ENCODE peak calls at places on chromosomes 2 and 18, in ten cellular contexts. H is fibroblast of mammary gland, N is kidney epithelial cell, Y is psoas muscle, A is astrocyte of the spinal cord, Q is mammary epithelial cell, U is tibial artery, W is upper lobe of right lung, D is HCT116, R is NB4. F is an unnamed sample.

GRCh38 chr2:190835303-190835930 is 45.2 kb upstream of the GLS start:
- DNase-seq in N (peak), A (peak), D (no peak), R (no peak), Q (peak), U (peak), W (no peak), H (peak), Y (peak), F (peak)

GRCh38 chr2:66748939-66749338 is 314.0 kb downstream of the MEIS1 start:
- DNase-seq in D (no peak), N (no peak), R (peak), Y (no peak), U (no peak), H (no peak), A (no peak), Q (no peak), W (no peak), F (no peak)

GRCh38 chr2:72821983-72822382 is 3.9 kb downstream of the EXOC6B start:
- DNase-seq in R (no peak), Y (no peak), Q (no peak), H (no peak), U (no peak), N (no peak), D (no peak), A (no peak), W (no peak), F (no peak)

GRCh38 chr18:24663026-24663425 is 202.6 kb downstream of the HRH4 start:
- DNase-seq in R (no peak), Y (no peak), N (no peak), W (no peak), A (no peak), H (no peak), U (no peak), D (no peak), Q (no peak), F (no peak)

GRCh38 chr18:67568166-67568565 is 51.6 kb upstream of the DSEL start:
- DNase-seq in A (no peak), W (no peak), U (no peak), D (no peak), N (no peak), Y (no peak), H (peak), Q (peak), R (no peak), F (no peak)

GRCh38 chr2:173157894-173158293 is 82.2 kb downstream of the MAP3K20 start:
- DNase-seq in R (no peak), Q (no peak), N (no peak), H (no peak), W (no peak), A (no peak), D (no peak), Y (no peak), U (no peak), F (no peak)

GRCh38 chr2:197236159-197236558 is 74.4 kb downstream of the ANKRD44 start:
- DNase-seq in A (no peak), Q (no peak), D (no peak), N (no peak), Y (no peak), W (no peak), R (no peak), U (no peak), H (no peak), F (no peak)

GRCh38 chr2:216015722-216016464 is 2.5 kb upstream of the MREG start:
- DNase-seq in Y (no peak), H (no peak), R (peak), Q (no peak), U (no peak), N (no peak), D (no peak), A (no peak), W (no peak), F (no peak)

GRCh38 chr2:100427627-100428258 is 10.3 kb upstream of the CHST10 start:
- DNase-seq in U (no peak), Y (peak), A (peak), N (no peak), R (peak), Q (peak), H (peak), W (peak), D (peak), F (no peak)

GRCh38 chr18:7872569-7872968 is 305.5 kb downstream of the PTPRM start:
- DNase-seq in W (no peak), D (peak), N (no peak), H (peak), Y (no peak), U (no peak), R (no peak), Q (peak), A (peak), F (no peak)

GRCh38 chr18:21740474-21740723 is 193 bp upstream of the MIB1 start:
- DNase-seq in Y (no peak), R (peak), N (no peak), D (no peak), U (peak), A (no peak), H (peak), W (peak), Q (no peak), F (no peak)

GRCh38 chr2:8520791-8521344 is 161.0 kb upstream of the ID2 start:
- DNase-seq in H (peak), Y (no peak), A (no peak), D (no peak), N (no peak), Q (no peak), U (no peak), R (peak), W (no peak), F (no peak)

GRCh38 chr2:128489580-128490273 is 171.1 kb upstream of the HS6ST1 start:
- DNase-seq in H (no peak), U (no peak), N (no peak), W (peak), R (peak), Q (no peak), D (no peak), Y (no peak), A (no peak), F (no peak)
- H3K4me3 ChIP-seq in H (no peak), U (no peak), N (no peak), W (no peak), R (peak), Q (no peak), D (no peak), Y (no peak), A (no peak), F (no peak)

DNA sequence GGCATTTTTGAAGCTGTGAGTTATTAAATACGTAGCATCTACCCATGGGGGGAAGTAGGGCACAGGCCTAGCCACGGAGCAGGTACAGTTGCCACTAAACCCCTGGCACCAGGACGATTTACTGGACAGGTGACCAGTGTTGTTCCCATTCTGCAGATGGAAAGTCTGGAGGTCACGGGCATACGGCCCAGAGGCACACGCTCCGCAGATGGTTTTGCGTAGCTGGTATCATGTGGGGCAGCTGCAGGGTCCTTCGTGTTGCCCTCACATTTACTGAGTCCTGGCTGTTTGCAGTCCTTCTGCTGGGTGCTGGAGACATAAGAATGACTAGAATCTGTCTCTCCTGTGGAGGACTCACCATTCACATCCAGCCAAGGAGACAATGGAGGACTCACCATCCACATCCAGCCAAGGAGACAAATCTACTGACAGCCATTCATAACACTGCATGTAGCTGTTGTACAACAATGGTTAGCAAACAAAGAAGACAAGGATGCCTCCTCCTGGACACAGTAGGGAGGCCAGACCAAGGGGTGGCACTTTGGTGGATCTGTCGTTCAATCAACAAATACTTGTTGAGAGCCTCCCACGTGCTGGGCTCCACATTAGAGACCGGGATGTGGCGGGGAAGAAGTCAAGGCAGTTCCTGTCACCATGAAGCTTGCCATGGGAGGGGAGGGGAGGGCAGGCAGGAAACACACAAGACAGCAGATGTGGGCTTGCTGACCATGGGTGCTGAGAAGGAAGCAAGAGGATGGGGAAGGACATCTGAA is 24.9 kb downstream of the TWIST2 start:
- DNase-seq in W (no peak), N (no peak), U (no peak), D (no peak), A (no peak), Q (no peak), Y (no peak), R (no peak), H (no peak), F (no peak)
- TF ChIP-seq CTCF in W (no peak), N (no peak), U (no peak), D (no peak), A (no peak), Q (no peak), Y (no peak), R (no peak), H (no peak), F (no peak)

GRCh38 chr18:55508637-55509036 is 79.4 kb downstream of the TCF4 start:
- DNase-seq in N (no peak), D (no peak), A (no peak), Y (no peak), U (no peak), H (no peak), W (no peak), R (no peak), Q (no peak), F (no peak)

GRCh38 chr18:55511277-55511676 is 76.7 kb downstream of the TCF4 start:
- DNase-seq in N (no peak), R (no peak), Y (no peak), H (no peak), W (no peak), D (no peak), U (no peak), Q (no peak), A (no peak), F (no peak)

GRCh38 chr18:55513199-55513598 is 74.8 kb downstream of the TCF4 start:
- DNase-seq in U (no peak), N (no peak), W (no peak), H (peak), Y (no peak), A (no peak), R (no peak), Q (no peak), D (no peak), F (no peak)

GRCh38 chr18:55509631-55510372 is 78.2 kb downstream of the TCF4 start:
- DNase-seq in U (no peak), D (no peak), N (peak), W (no peak), A (peak), H (peak), R (no peak), Q (peak), Y (no peak), F (peak)

GRCh38 chr18:55510809-55511208 is 77.2 kb downstream of the TCF4 start:
- DNase-seq in A (peak), W (no peak), N (no peak), Y (no peak), U (peak), H (peak), Q (no peak), D (no peak), R (no peak), F (peak)
- H3K4me3 ChIP-seq in A (no peak), W (peak), N (no peak), Y (peak), U (no peak), H (no peak), Q (no peak), D (no peak), R (no peak), F (no peak)

DNA sequence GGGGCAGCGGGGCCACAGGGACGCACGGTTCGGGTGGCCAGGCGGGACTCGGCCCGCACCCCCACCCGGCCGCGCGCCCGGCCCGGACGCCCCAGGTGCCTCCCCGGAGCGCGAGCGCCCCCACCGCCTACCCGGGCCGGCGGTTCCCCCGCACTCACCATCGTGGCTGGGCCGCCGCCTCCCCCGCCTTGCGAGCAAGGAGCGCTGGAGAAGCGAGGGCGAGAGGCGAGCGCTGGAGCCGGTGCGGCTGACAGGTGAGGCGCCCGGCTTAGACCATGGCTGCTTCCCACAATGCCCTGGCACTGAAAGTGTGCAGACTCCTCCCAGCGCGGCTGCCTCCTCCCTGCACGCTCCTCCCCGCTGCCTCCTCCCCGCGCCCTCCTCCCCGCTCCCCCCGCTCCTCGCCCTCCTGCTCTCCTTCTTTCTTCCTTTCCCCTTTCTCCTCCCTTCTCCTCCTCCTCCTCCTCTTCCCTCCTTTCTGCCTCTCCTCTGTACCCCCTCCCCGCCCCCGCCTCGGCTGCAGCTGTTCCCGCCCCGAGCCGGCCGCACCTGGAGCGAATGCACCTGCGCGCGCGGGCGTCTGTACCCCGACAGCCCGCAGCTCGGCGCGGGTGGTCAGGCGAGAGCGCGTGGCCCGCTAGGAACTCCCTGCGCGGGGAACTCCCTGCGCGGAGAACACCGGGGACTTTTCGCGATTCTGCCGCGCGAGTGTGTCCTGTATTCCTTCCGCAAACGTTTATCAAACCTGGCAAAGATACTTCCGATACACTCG is at the start of gene AP1S3:
- DNase-seq in Q (peak), N (no peak), R (peak), W (peak), U (peak), D (peak), Y (peak), H (peak), A (peak), F (no peak)
- TF ChIP-seq CTCF in Q (no peak), N (no peak), R (no peak), W (no peak), U (no peak), D (peak), Y (no peak), H (no peak), A (peak), F (no peak)

DNA sequence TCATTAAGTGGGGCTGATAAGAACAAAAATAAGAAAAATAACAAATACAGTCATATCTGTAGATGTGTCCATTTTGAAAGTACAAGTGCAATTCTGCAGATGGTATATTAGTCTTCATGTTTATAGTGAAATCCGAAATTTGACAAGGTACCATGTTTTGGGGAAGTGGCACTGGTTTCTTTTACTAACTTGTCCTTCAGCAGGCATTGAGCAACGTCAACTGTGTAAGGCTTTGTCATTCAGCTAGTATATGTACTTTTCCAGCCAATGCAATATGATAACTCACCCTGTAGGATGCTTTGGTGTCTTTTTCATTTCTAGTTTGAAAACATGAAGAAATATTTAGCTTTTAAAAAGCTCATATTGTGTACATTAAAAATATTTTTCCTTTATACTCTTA is 139.9 kb downstream of the MCFD2 start:
- DNase-seq in A (no peak), D (no peak), W (no peak), R (peak), H (peak), N (no peak), Q (no peak), U (no peak), Y (no peak), F (no peak)
- H3K4me3 ChIP-seq in A (no peak), D (no peak), W (no peak), R (no peak), H (no peak), N (no peak), Q (no peak), U (no peak), Y (no peak), F (no peak)

DNA sequence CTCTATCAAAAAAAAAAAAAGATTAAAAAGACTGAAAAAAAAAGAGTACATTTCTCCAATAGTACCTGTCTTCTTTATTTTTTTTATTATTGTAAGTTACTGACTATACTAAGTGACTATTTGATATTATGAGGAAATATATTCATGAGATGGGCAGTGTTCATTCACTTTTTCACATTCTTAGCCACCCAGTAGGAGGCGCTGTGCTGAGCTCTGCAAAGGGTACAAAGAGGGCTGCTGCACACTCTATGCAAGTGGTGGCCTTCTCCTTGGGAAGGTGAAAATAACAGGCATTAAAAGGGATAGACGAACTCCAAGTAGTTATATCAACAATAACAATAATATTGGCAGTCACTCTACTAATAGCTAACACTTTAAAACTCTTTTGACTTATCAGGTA is 1034.9 kb upstream of the FANCL start:
- DNase-seq in W (no peak), A (no peak), Y (no peak), N (no peak), U (no peak), H (no peak), Q (no peak), D (no peak), R (peak), F (no peak)
- TF ChIP-seq CTCF in W (peak), A (peak), Y (no peak), N (peak), U (no peak), H (no peak), Q (peak), D (peak), R (peak), F (no peak)

DNA sequence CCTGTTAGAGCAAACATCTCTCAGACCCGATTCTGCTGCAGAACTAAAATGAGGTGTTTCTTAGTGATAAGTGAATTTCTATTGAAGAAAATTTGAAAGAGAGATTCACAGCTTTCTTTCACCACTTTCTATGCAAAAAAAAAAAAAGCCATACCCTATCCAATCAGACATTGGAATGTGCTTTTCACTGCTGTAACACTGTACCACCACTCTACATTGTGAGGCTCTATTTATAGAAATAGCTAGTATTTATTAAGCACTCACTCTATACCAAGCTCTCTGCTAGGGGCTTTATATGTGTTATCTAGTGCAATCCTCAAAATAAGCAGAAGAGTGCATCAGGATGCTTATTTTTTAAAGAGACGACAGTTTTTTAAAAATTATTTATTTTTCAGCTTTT is 580.6 kb upstream of the VRK2 start:
- DNase-seq in H (no peak), N (no peak), A (no peak), D (no peak), R (no peak), Y (no peak), U (no peak), Q (no peak), W (no peak), F (no peak)
- H3K4me3 ChIP-seq in H (no peak), N (no peak), A (no peak), D (no peak), R (no peak), Y (no peak), U (no peak), Q (no peak), W (no peak), F (no peak)

DNA sequence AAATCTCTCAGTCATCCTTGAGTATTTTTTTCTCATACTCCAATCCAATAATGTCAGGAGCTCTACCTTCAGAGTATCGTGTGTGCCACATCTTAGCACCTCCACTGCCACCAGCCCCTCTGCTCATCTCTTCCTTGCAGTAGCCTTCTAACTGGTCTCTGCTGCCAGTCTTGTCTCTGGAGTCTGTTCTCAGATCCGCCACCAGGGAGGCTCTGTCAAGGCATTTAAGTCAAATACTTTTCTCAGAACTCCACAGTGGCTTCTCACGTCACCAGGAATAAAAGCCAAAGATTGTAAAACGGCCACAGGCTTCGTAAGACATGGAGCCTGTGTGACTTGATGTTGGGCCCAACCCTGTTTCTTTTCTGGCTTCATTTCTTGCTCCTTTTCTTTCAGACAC is 7.1 kb downstream of the UNC50 start:
- DNase-seq in A (no peak), Y (no peak), Q (no peak), U (no peak), R (peak), W (no peak), D (no peak), H (no peak), N (no peak), F (no peak)
- TF ChIP-seq CTCF in A (no peak), Y (no peak), Q (no peak), U (no peak), R (peak), W (no peak), D (peak), H (no peak), N (no peak), F (peak)

GRCh38 chr2:11121823-11122155 is 33.5 kb upstream of the SLC66A3 start:
- DNase-seq in D (no peak), Y (no peak), Q (no peak), R (no peak), W (no peak), H (no peak), U (no peak), N (no peak), A (no peak), F (no peak)
- H3K4me3 ChIP-seq in D (no peak), Y (no peak), Q (no peak), R (no peak), W (no peak), H (no peak), U (no peak), N (no peak), A (no peak), F (no peak)

F was measured in astrocyte of the cerebellum.